ENCODE peak calls at places on chromosomes 2 and 18, in five cellular contexts. One of them, this sample, is unnamed.

GRCh38 chr2:48600204-48600813 is 17.3 kb upstream of the GTF2A1L start:
- DNase-seq in activated B cell treated with CpG ODN at 0.5 μM for 24 hours: no peak
- DNase-seq in fibroblast of pulmonary artery: peak; percentile 70
- DNase-seq in NB4: peak; percentile 61
- DNase-seq in natural killer cell: no peak
- DNase-seq in this sample: no peak

GRCh38 chr2:112343827-112344585 is 68.6 kb downstream of the ZC3H6 start:
- DNase-seq in activated B cell treated with CpG ODN at 0.5 μM for 24 hours: no peak
- DNase-seq in fibroblast of pulmonary artery: peak; percentile 2
- DNase-seq in NB4: no peak
- DNase-seq in natural killer cell: no peak
- DNase-seq in this sample: no peak

GRCh38 chr2:38731684-38732221 is 19.4 kb downstream of the SRSF7 start:
- DNase-seq in activated B cell treated with CpG ODN at 0.5 μM for 24 hours: no peak
- DNase-seq in fibroblast of pulmonary artery: no peak
- DNase-seq in NB4: no peak
- DNase-seq in natural killer cell: no peak
- DNase-seq in this sample: no peak

GRCh38 chr2:86218124-86218523 is 18.9 kb downstream of the MRPL35 start:
- DNase-seq in activated B cell treated with CpG ODN at 0.5 μM for 24 hours: no peak
- DNase-seq in fibroblast of pulmonary artery: no peak
- DNase-seq in NB4: no peak
- DNase-seq in natural killer cell: no peak
- DNase-seq in this sample: no peak

GRCh38 chr18:50633992-50634391 is 74.1 kb downstream of the MAPK4 start:
- DNase-seq in activated B cell treated with CpG ODN at 0.5 μM for 24 hours: no peak
- DNase-seq in fibroblast of pulmonary artery: no peak
- DNase-seq in NB4: no peak
- DNase-seq in natural killer cell: no peak
- DNase-seq in this sample: no peak

GRCh38 chr2:152200101-152200500 is 24.5 kb upstream of the STAM2 start:
- DNase-seq in activated B cell treated with CpG ODN at 0.5 μM for 24 hours: no peak
- DNase-seq in fibroblast of pulmonary artery: no peak
- DNase-seq in NB4: no peak
- DNase-seq in natural killer cell: no peak
- DNase-seq in this sample: no peak

GRCh38 chr18:54772081-54772480 is 56.2 kb upstream of the RAB27B start:
- DNase-seq in activated B cell treated with CpG ODN at 0.5 μM for 24 hours: no peak
- DNase-seq in fibroblast of pulmonary artery: no peak
- DNase-seq in NB4: no peak
- DNase-seq in natural killer cell: no peak
- DNase-seq in this sample: no peak

GRCh38 chr18:70827632-70828031 is 538.8 kb downstream of the SOCS6 start:
- DNase-seq in activated B cell treated with CpG ODN at 0.5 μM for 24 hours: no peak
- DNase-seq in fibroblast of pulmonary artery: no peak
- DNase-seq in NB4: no peak
- DNase-seq in natural killer cell: no peak
- DNase-seq in this sample: no peak

GRCh38 chr2:20653695-20654306 is 2.9 kb upstream of the HS1BP3 start:
- DNase-seq in activated B cell treated with CpG ODN at 0.5 μM for 24 hours: no peak
- DNase-seq in fibroblast of pulmonary artery: no peak
- DNase-seq in NB4: no peak
- DNase-seq in natural killer cell: no peak
- DNase-seq in this sample: no peak

GRCh38 chr2:5596848-5597247 is 95.3 kb upstream of the SOX11 start:
- DNase-seq in activated B cell treated with CpG ODN at 0.5 μM for 24 hours: no peak
- DNase-seq in fibroblast of pulmonary artery: no peak
- DNase-seq in NB4: no peak
- DNase-seq in natural killer cell: no peak
- DNase-seq in this sample: no peak

GRCh38 chr2:27081984-27082772 is 3.8 kb downstream of the EMILIN1 start:
- DNase-seq in activated B cell treated with CpG ODN at 0.5 μM for 24 hours: no peak
- DNase-seq in fibroblast of pulmonary artery: no peak
- DNase-seq in NB4: peak; percentile 91
- DNase-seq in natural killer cell: no peak
- DNase-seq in this sample: no peak

GRCh38 chr2:43539991-43540860 is 55.6 kb downstream of the THADA start:
- DNase-seq in activated B cell treated with CpG ODN at 0.5 μM for 24 hours: no peak
- DNase-seq in fibroblast of pulmonary artery: peak; percentile 95
- DNase-seq in NB4: peak; percentile 65
- DNase-seq in natural killer cell: no peak
- DNase-seq in this sample: no peak

GRCh38 chr2:43486604-43487003 is 109.2 kb downstream of the THADA start:
- DNase-seq in activated B cell treated with CpG ODN at 0.5 μM for 24 hours: no peak
- DNase-seq in fibroblast of pulmonary artery: no peak
- DNase-seq in NB4: no peak
- DNase-seq in natural killer cell: no peak
- DNase-seq in this sample: no peak

GRCh38 chr2:28231110-28231621 is 161.5 kb upstream of the FOSL2 start:
- DNase-seq in activated B cell treated with CpG ODN at 0.5 μM for 24 hours: no peak
- DNase-seq in fibroblast of pulmonary artery: peak; percentile 60
- DNase-seq in NB4: peak; percentile 10
- DNase-seq in natural killer cell: no peak
- DNase-seq in this sample: no peak

GRCh38 chr18:12883003-12883683 is 894 bp downstream of the PTPN2 start:
- DNase-seq in activated B cell treated with CpG ODN at 0.5 μM for 24 hours: no peak
- DNase-seq in fibroblast of pulmonary artery: no peak
- DNase-seq in NB4: no peak
- DNase-seq in natural killer cell: no peak
- DNase-seq in this sample: no peak

GRCh38 chr18:79982736-79983135 is 5.6 kb downstream of the TXNL4A start:
- DNase-seq in activated B cell treated with CpG ODN at 0.5 μM for 24 hours: no peak
- DNase-seq in fibroblast of pulmonary artery: peak; percentile 46
- DNase-seq in NB4: peak; percentile 69
- DNase-seq in natural killer cell: no peak
- DNase-seq in this sample: no peak

GRCh38 chr2:127612111-127612822 is 33.7 kb upstream of the GPR17 start:
- DNase-seq in activated B cell treated with CpG ODN at 0.5 μM for 24 hours: peak; percentile 4
- DNase-seq in fibroblast of pulmonary artery: no peak
- DNase-seq in NB4: no peak
- DNase-seq in natural killer cell: peak; percentile 7
- DNase-seq in this sample: no peak

GRCh38 chr2:142825861-142826260 is 51.6 kb upstream of the KYNU start:
- DNase-seq in activated B cell treated with CpG ODN at 0.5 μM for 24 hours: no peak
- DNase-seq in fibroblast of pulmonary artery: peak; percentile 18
- DNase-seq in NB4: no peak
- DNase-seq in natural killer cell: no peak
- DNase-seq in this sample: no peak

GRCh38 chr18:79393181-79393598 is 2.5 kb upstream of the NFATC1 start:
- DNase-seq in activated B cell treated with CpG ODN at 0.5 μM for 24 hours: no peak
- DNase-seq in fibroblast of pulmonary artery: no peak
- DNase-seq in NB4: no peak
- DNase-seq in natural killer cell: no peak
- DNase-seq in this sample: no peak

GRCh38 chr2:3223080-3223923 is 154.3 kb downstream of the EIPR1 start:
- DNase-seq in activated B cell treated with CpG ODN at 0.5 μM for 24 hours: no peak
- DNase-seq in fibroblast of pulmonary artery: peak; percentile 77
- DNase-seq in NB4: no peak
- DNase-seq in natural killer cell: peak; percentile 37
- DNase-seq in this sample: no peak

DNA sequence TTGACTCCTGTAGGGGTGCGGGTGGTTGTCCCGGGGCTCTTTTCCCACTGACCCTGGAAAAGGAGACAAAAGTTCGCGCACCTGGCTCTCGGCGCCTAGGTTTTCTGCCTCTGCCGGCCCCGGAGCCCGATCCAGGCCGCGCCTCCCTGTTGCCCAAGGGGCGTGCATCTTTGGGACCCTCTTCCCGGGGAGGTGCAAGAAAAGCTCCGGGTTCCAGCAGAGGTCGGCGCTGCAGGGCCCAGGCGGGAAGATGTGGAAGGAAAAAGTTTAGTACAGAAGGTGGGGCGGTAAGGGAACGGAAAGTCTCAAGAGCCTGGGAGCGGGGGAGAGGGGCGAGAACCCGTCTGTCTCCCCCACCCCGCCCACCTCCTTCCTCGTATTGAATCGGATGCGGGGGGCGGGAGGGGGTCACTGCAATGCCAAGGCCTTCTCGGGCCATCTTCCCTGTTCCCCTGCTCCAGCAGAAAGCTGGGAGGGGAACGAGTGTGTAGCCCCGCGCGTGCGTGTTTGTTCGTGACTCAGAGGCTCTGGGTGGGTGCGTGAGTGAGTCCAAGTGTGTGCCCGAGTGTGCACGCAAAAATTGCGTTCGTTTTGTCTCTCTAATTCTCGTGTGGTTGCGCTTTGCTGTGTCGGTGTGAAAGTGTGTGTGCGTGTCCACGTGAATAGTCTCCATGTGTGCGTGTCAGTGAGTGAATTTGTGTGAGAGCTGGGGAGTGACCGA is 6.4 kb upstream of the EN1 start:
- DNase-seq in activated B cell treated with CpG ODN at 0.5 μM for 24 hours: no peak
- DNase-seq in fibroblast of pulmonary artery: no peak
- DNase-seq in NB4: no peak
- DNase-seq in natural killer cell: no peak
- DNase-seq in this sample: no peak
- TF ChIP-seq CTCF in activated B cell treated with CpG ODN at 0.5 μM for 24 hours: no peak
- TF ChIP-seq CTCF in fibroblast of pulmonary artery: no peak
- TF ChIP-seq CTCF in NB4: no peak
- TF ChIP-seq CTCF in natural killer cell: no peak
- TF ChIP-seq CTCF in this sample: no peak

DNA sequence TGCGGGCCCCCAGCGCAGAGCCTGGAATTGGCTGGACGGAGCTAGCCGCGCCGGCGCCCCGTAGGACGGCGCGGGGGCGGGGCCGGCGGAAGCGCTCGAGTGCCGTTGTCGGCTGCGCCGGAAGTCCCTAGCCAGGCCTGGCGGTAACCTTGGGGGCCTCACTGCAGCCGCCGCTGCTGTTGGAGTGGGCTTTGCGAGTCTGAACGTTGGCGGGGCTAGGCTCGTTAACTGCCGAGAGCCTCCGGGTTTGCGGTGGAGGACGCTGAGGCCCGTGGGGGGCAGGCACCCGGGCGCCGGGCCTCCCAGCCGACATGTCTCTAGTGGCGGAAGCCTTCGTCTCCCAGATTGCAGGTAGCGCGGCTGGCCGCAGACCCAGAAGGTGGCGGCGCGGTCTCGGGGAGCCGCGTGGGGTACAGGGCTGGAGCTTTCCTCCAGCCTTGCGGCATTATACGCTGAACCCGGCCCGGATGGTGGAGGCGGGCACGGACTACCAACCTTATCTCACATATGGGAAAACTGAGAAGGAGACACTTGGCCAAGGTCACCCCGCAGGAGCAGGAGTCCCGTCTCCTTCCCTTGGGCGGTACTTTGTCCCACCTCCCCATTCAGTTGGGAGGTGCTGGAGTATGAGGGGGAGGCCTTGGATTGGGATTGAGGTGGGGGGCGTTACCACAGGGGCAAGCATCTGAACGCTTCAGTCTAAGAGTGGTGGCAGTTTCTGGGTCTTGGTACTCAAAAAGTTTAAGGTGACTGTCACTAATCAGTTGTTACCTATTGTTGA is at the start of gene MTX2:
- DNase-seq in activated B cell treated with CpG ODN at 0.5 μM for 24 hours: peak; percentile 73
- DNase-seq in fibroblast of pulmonary artery: peak; percentile 69
- DNase-seq in NB4: peak; percentile 92
- DNase-seq in natural killer cell: peak; percentile 63
- DNase-seq in this sample: peak; percentile 44
- TF ChIP-seq CTCF in activated B cell treated with CpG ODN at 0.5 μM for 24 hours: no peak
- TF ChIP-seq CTCF in fibroblast of pulmonary artery: no peak
- TF ChIP-seq CTCF in NB4: no peak
- TF ChIP-seq CTCF in natural killer cell: no peak
- TF ChIP-seq CTCF in this sample: no peak

GRCh38 chr2:45497355-45497754 is 113.7 kb downstream of the SRBD1 start:
- DNase-seq in activated B cell treated with CpG ODN at 0.5 μM for 24 hours: no peak
- DNase-seq in fibroblast of pulmonary artery: peak; percentile 2
- DNase-seq in NB4: no peak
- DNase-seq in natural killer cell: no peak
- DNase-seq in this sample: no peak

GRCh38 chr2:45498661-45499550 is 112.2 kb downstream of the SRBD1 start:
- DNase-seq in activated B cell treated with CpG ODN at 0.5 μM for 24 hours: no peak
- DNase-seq in fibroblast of pulmonary artery: no peak
- DNase-seq in NB4: no peak
- DNase-seq in natural killer cell: no peak
- DNase-seq in this sample: no peak

GRCh38 chr2:45496869-45497268 is 114.2 kb downstream of the SRBD1 start:
- DNase-seq in activated B cell treated with CpG ODN at 0.5 μM for 24 hours: no peak
- DNase-seq in fibroblast of pulmonary artery: no peak
- DNase-seq in NB4: no peak
- DNase-seq in natural killer cell: no peak
- DNase-seq in this sample: no peak

GRCh38 chr2:45494275-45494977 is 116.6 kb downstream of the SRBD1 start:
- DNase-seq in activated B cell treated with CpG ODN at 0.5 μM for 24 hours: no peak
- DNase-seq in fibroblast of pulmonary artery: peak; percentile 90
- DNase-seq in NB4: peak; percentile 72
- DNase-seq in natural killer cell: no peak
- DNase-seq in this sample: no peak

GRCh38 chr2:45494978-45495293 is 116.1 kb downstream of the SRBD1 start:
- DNase-seq in activated B cell treated with CpG ODN at 0.5 μM for 24 hours: no peak
- DNase-seq in fibroblast of pulmonary artery: no peak
- DNase-seq in NB4: no peak
- DNase-seq in natural killer cell: no peak
- DNase-seq in this sample: no peak
- TF ChIP-seq CTCF in activated B cell treated with CpG ODN at 0.5 μM for 24 hours: peak; percentile 11
- TF ChIP-seq CTCF in fibroblast of pulmonary artery: no peak
- TF ChIP-seq CTCF in NB4: no peak
- TF ChIP-seq CTCF in natural killer cell: no peak
- TF ChIP-seq CTCF in this sample: no peak

GRCh38 chr2:75098856-75099255 is 100.5 kb downstream of the TACR1 start:
- DNase-seq in activated B cell treated with CpG ODN at 0.5 μM for 24 hours: no peak
- DNase-seq in fibroblast of pulmonary artery: peak; percentile 55
- DNase-seq in NB4: peak; percentile 60
- DNase-seq in natural killer cell: no peak
- DNase-seq in this sample: no peak
- TF ChIP-seq CTCF in activated B cell treated with CpG ODN at 0.5 μM for 24 hours: no peak
- TF ChIP-seq CTCF in fibroblast of pulmonary artery: peak; percentile 65
- TF ChIP-seq CTCF in NB4: peak; percentile 59
- TF ChIP-seq CTCF in natural killer cell: no peak
- TF ChIP-seq CTCF in this sample: no peak